ENCODE peak calls at places on chromosomes 13 and 19, in four cellular contexts. One of them, this sample, is unnamed.

GRCh38 chr19:33492951-33493350 is 28.6 kb downstream of the PEPD start:
- DNase-seq in HepG2: no peak
- DNase-seq in K562: no peak
- DNase-seq in GM12878: no peak
- DNase-seq in this sample: no peak

GRCh38 chr13:98548230-98548629 is 28.7 kb downstream of the STK24 start:
- DNase-seq in GM12878: no peak
- DNase-seq in K562: no peak
- DNase-seq in HepG2: no peak
- DNase-seq in this sample: no peak

GRCh38 chr13:90070362-90070761 is 1277.1 kb upstream of the MIR17HG start:
- DNase-seq in HepG2: peak
- DNase-seq in K562: no peak
- DNase-seq in GM12878: no peak
- DNase-seq in this sample: no peak

GRCh38 chr13:71864981-71865857 is 1.8 kb downstream of the DACH1 start:
- DNase-seq in HepG2: no peak
- DNase-seq in GM12878: no peak
- DNase-seq in K562: no peak
- DNase-seq in this sample: peak

GRCh38 chr19:46718934-46719551 is 2.1 kb upstream of the PRKD2 start:
- DNase-seq in GM12878: peak
- DNase-seq in HepG2: no peak
- DNase-seq in K562: no peak
- DNase-seq in this sample: no peak

GRCh38 chr19:32067686-32068085 is 277.7 kb upstream of the ZNF507 start:
- DNase-seq in HepG2: no peak
- DNase-seq in GM12878: no peak
- DNase-seq in K562: no peak
- DNase-seq in this sample: no peak

GRCh38 chr19:13181747-13182388 is 31.7 kb downstream of the IER2 start:
- DNase-seq in GM12878: no peak
- DNase-seq in K562: no peak
- DNase-seq in HepG2: no peak
- DNase-seq in this sample: peak

GRCh38 chr13:37175996-37176395 is 70.5 kb upstream of the CSNK1A1L start:
- DNase-seq in GM12878: no peak
- DNase-seq in HepG2: no peak
- DNase-seq in K562: no peak
- DNase-seq in this sample: no peak

GRCh38 chr19:6060600-6061391 is 49.5 kb downstream of the RFX2 start:
- DNase-seq in GM12878: no peak
- DNase-seq in HepG2: no peak
- DNase-seq in K562: peak
- DNase-seq in this sample: no peak

GRCh38 chr19:2579678-2580280 is 103.9 kb downstream of the GADD45B start:
- DNase-seq in K562: no peak
- DNase-seq in HepG2: no peak
- DNase-seq in GM12878: no peak
- DNase-seq in this sample: no peak

GRCh38 chr19:17981611-17982010 is 14.7 kb downstream of the KCNN1 start:
- DNase-seq in HepG2: no peak
- DNase-seq in K562: no peak
- DNase-seq in GM12878: no peak
- DNase-seq in this sample: no peak

GRCh38 chr13:114099191-114099590 is 33.2 kb downstream of the RASA3 start:
- DNase-seq in HepG2: peak
- DNase-seq in K562: peak
- DNase-seq in GM12878: no peak
- DNase-seq in this sample: peak

GRCh38 chr13:73358606-73359005 is 299.8 kb downstream of the KLF5 start:
- DNase-seq in GM12878: no peak
- DNase-seq in K562: no peak
- DNase-seq in HepG2: no peak
- DNase-seq in this sample: no peak

GRCh38 chr19:50460161-50460765 is 16.0 kb upstream of the EMC10 start:
- DNase-seq in HepG2: peak
- DNase-seq in K562: no peak
- DNase-seq in GM12878: peak
- DNase-seq in this sample: no peak

GRCh38 chr13:112569771-112570288 is 18.1 kb downstream of the TUBGCP3 start:
- DNase-seq in HepG2: no peak
- DNase-seq in K562: no peak
- DNase-seq in GM12878: no peak
- DNase-seq in this sample: no peak

GRCh38 chr19:40982594-40983101 is 8.4 kb upstream of the CYP2B6 start:
- DNase-seq in HepG2: no peak
- DNase-seq in K562: no peak
- DNase-seq in GM12878: no peak
- DNase-seq in this sample: no peak

GRCh38 chr13:25384747-25385270 is 13.0 kb downstream of the ATP8A2 start:
- DNase-seq in GM12878: no peak
- DNase-seq in HepG2: no peak
- DNase-seq in K562: no peak
- DNase-seq in this sample: no peak

GRCh38 chr19:306151-306900 is 15.1 kb upstream of the PLPP2 start:
- DNase-seq in GM12878: no peak
- DNase-seq in HepG2: no peak
- DNase-seq in K562: no peak
- DNase-seq in this sample: no peak

GRCh38 chr13:73248711-73249580 is 190.1 kb downstream of the KLF5 start:
- DNase-seq in GM12878: no peak
- DNase-seq in HepG2: no peak
- DNase-seq in K562: no peak
- DNase-seq in this sample: no peak

GRCh38 chr19:17797397-17798201 is 2.7 kb downstream of the B3GNT3 start:
- DNase-seq in K562: no peak
- DNase-seq in HepG2: peak
- DNase-seq in GM12878: no peak
- DNase-seq in this sample: no peak

GRCh38 chr13:46495647-46496046 is 57.3 kb upstream of the LRCH1 start:
- DNase-seq in GM12878: no peak
- DNase-seq in HepG2: no peak
- DNase-seq in K562: no peak
- DNase-seq in this sample: no peak

GRCh38 chr13:60165391-60166099 is 1.8 kb upstream of the DIAPH3 start:
- DNase-seq in GM12878: no peak
- DNase-seq in HepG2: no peak
- DNase-seq in K562: no peak
- DNase-seq in this sample: no peak

GRCh38 chr19:5773276-5773675 is 11.3 kb downstream of the PRR22 start:
- DNase-seq in HepG2: no peak
- DNase-seq in GM12878: no peak
- DNase-seq in K562: no peak
- DNase-seq in this sample: no peak

GRCh38 chr13:30900952-30901749 is 4.9 kb upstream of the MEDAG start:
- DNase-seq in HepG2: no peak
- DNase-seq in GM12878: no peak
- DNase-seq in K562: no peak
- DNase-seq in this sample: no peak

GRCh38 chr13:30898070-30898469 is 8.0 kb upstream of the MEDAG start:
- DNase-seq in K562: no peak
- DNase-seq in HepG2: no peak
- DNase-seq in GM12878: no peak
- DNase-seq in this sample: no peak

GRCh38 chr13:30898721-30899188 is 7.3 kb upstream of the MEDAG start:
- DNase-seq in HepG2: peak
- DNase-seq in K562: no peak
- DNase-seq in GM12878: no peak
- DNase-seq in this sample: no peak

GRCh38 chr13:30892966-30893365 is 13.1 kb upstream of the MEDAG start:
- DNase-seq in K562: peak
- DNase-seq in GM12878: no peak
- DNase-seq in HepG2: peak
- DNase-seq in this sample: peak

DNA sequence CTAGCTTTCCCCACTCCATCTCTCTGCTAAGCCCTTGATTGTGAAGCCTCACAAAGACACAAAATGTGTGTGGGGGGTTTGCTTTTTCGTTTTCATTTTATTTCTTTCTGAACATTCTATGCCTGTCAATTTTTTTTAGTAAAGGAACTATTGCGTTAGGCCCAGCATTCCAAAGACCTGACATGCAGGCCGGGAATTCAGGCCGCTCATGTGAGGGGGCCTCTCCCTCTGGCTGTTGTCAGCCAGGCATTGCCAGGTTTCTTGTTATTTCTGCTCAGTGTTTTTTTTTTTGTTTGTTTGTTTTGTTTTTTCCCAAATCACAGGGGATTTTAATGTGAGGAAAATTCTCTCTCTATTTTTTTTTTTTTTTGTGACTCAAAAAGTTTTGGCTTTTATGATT is 10.3 kb upstream of the MEDAG start:
- DNase-seq in HepG2: no peak
- DNase-seq in GM12878: no peak
- DNase-seq in K562: no peak
- DNase-seq in this sample: no peak
- TF ChIP-seq FOXM1 in HepG2: no peak
- TF ChIP-seq FOXM1 in GM12878: no peak
- TF ChIP-seq FOXM1 in K562: no peak
- TF ChIP-seq FOXM1 in this sample: no peak

GRCh38 chr19:10829967-10830366 is 6.0 kb downstream of the TMED1 start:
- DNase-seq in GM12878: no peak
- DNase-seq in HepG2: no peak
- DNase-seq in K562: peak
- DNase-seq in this sample: no peak
- TF ChIP-seq SP1 in GM12878: no peak
- TF ChIP-seq SP1 in HepG2: no peak
- TF ChIP-seq SP1 in K562: no peak
- TF ChIP-seq SP1 in this sample: no peak

DNA sequence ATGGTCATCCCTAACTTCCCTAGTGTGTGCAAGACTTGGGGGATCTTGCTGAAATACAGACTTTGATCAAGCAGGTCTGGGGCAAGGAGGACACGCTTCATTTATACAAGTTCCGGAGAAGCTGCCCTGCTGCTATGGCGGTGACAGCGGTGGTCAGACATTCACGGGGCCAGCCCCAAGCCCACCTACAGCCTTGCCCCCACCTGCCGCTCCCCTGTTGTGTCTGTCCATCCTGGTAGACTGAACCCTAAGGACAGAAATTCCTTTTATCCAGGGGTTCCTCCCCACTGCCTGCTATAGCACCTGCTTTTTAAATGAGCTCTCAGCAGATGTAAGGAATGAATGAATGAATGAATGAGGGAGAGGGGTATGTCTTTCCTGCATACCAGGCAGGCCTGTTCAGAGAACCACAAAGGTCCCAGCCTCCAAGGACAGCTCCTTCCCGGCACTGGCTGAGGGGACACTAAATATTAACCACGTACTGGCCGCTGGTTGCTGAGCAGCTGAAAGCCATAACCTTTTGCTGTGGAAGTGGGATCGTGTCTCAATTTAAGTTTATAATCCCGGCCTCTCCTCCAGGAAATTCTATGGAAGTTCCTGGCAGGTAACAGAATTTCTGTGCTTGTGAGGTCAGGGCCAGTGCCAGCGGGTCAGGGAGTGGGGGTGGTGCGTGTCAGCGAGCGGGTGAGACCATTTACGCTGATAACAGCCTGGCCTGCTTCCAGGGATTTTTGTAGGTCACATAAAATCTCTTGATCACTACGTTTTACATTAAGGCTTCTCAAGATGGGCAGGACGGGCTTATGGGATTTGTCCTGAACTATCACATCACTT is 27.1 kb downstream of the TSSK6 start:
- DNase-seq in GM12878: no peak
- DNase-seq in K562: peak
- DNase-seq in HepG2: no peak
- DNase-seq in this sample: no peak
- TF ChIP-seq TARDBP in GM12878: no peak
- TF ChIP-seq TARDBP in K562: no peak
- TF ChIP-seq TARDBP in HepG2: no peak
- TF ChIP-seq TARDBP in this sample: no peak

GRCh38 chr13:22915442-22916082 is 265.2 kb upstream of the SGCG start:
- DNase-seq in GM12878: no peak
- DNase-seq in K562: peak
- DNase-seq in HepG2: no peak
- DNase-seq in this sample: peak
- TF ChIP-seq FOXM1 in GM12878: no peak
- TF ChIP-seq FOXM1 in K562: no peak
- TF ChIP-seq FOXM1 in HepG2: no peak
- TF ChIP-seq FOXM1 in this sample: no peak

GRCh38 chr19:56477429-56478338 is 539 bp upstream of the ZNF667 start:
- DNase-seq in K562: peak
- DNase-seq in GM12878: no peak
- DNase-seq in HepG2: no peak
- DNase-seq in this sample: no peak
- TF ChIP-seq SP1 in K562: no peak
- TF ChIP-seq SP1 in GM12878: no peak
- TF ChIP-seq SP1 in HepG2: no peak
- TF ChIP-seq SP1 in this sample: no peak

GRCh38 chr19:15213715-15214381 is 13.1 kb upstream of the NOTCH3 start:
- DNase-seq in GM12878: no peak
- DNase-seq in K562: no peak
- DNase-seq in HepG2: no peak
- DNase-seq in this sample: no peak

GRCh38 chr19:15212682-15213081 is 11.9 kb upstream of the NOTCH3 start:
- DNase-seq in HepG2: no peak
- DNase-seq in GM12878: no peak
- DNase-seq in K562: no peak
- DNase-seq in this sample: no peak

DNA sequence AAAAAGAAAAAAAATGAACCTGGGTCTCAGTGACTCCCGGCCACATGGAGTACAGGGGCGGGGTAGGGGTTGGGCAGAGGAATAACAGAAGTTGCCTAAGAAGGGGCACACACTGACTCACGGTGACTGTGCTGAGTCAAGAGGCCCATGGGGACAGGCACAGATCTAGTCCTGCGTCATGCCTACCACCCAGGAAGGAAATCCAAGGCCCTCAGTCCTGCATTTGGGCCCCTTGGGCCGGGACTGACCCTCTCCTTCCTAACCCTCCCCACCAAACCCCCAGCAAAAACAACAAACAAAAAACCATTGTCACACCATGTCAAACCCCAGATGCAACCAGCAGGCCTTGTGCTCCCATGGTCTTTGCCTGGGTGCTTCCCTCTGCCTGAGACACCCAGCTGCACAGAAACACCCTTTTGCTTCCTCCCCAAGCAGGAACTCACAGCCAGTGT is 9.6 kb upstream of the NOTCH3 start:
- DNase-seq in HepG2: peak
- DNase-seq in K562: no peak
- DNase-seq in GM12878: no peak
- DNase-seq in this sample: no peak
- TF ChIP-seq TARDBP in HepG2: no peak
- TF ChIP-seq TARDBP in K562: no peak
- TF ChIP-seq TARDBP in GM12878: no peak
- TF ChIP-seq TARDBP in this sample: no peak

This sample was measured in HEK293T.